ENCODE peak calls at places on chromosomes 2 and 18, in nine cellular contexts. B is spleen, V is fibroblast of villous mesenchyme, L is stomach, R is foreskin fibroblast, G is OCI-LY7, S is cardiac muscle cell, Y is fibroblast of lung, J is AG09309. Q is an unnamed sample.

GRCh38 chr2:79131687-79132086 is 11.4 kb downstream of the REG1A start:
- DNase-seq in J (no peak), Y (no peak), R (no peak), G (no peak), L (peak), V (no peak), B (no peak), S (no peak), Q (no peak)

GRCh38 chr2:21183726-21184125 is 60.0 kb downstream of the TDRD15 start:
- DNase-seq in S (no peak), B (no peak), G (no peak), V (no peak), R (no peak), L (no peak), Y (no peak), J (no peak), Q (no peak)

GRCh38 chr18:63949068-63949737 is at the start of gene HMSD:
- DNase-seq in V (peak), B (peak), R (no peak), G (no peak), J (no peak), S (peak), Y (peak), L (peak), Q (peak)

GRCh38 chr2:218829868-218830451 is 1.6 kb downstream of the PRKAG3 start:
- DNase-seq in L (no peak), J (no peak), S (no peak), R (no peak), B (peak), V (no peak), G (no peak), Y (no peak), Q (no peak)

GRCh38 chr2:150853258-150853657 is 365.8 kb upstream of the RND3 start:
- DNase-seq in G (no peak), B (no peak), S (no peak), L (no peak), R (no peak), J (no peak), Y (no peak), V (no peak), Q (no peak)

GRCh38 chr2:31287681-31288080 is 53.7 kb downstream of the EHD3 start:
- DNase-seq in Y (no peak), J (peak), S (peak), G (no peak), B (no peak), L (no peak), V (peak), R (no peak), Q (no peak)

GRCh38 chr2:14016289-14016955 is 616.1 kb upstream of the LRATD1 start:
- DNase-seq in L (peak), G (no peak), Y (peak), S (no peak), B (no peak), J (no peak), V (peak), R (no peak), Q (no peak)

GRCh38 chr2:209864716-209865295 is 93.2 kb downstream of the UNC80 start:
- DNase-seq in G (no peak), J (no peak), Y (no peak), R (no peak), V (no peak), B (no peak), L (no peak), S (no peak), Q (no peak)

GRCh38 chr2:30450025-30450424 is 3.0 kb downstream of the LCLAT1 start:
- DNase-seq in V (no peak), B (no peak), R (no peak), Y (no peak), J (no peak), L (no peak), S (no peak), G (no peak), Q (no peak)

GRCh38 chr2:185952098-185952497 is 213.5 kb downstream of the FSIP2 start:
- DNase-seq in B (no peak), J (no peak), S (no peak), R (no peak), L (no peak), G (no peak), Y (no peak), V (no peak), Q (no peak)

DNA sequence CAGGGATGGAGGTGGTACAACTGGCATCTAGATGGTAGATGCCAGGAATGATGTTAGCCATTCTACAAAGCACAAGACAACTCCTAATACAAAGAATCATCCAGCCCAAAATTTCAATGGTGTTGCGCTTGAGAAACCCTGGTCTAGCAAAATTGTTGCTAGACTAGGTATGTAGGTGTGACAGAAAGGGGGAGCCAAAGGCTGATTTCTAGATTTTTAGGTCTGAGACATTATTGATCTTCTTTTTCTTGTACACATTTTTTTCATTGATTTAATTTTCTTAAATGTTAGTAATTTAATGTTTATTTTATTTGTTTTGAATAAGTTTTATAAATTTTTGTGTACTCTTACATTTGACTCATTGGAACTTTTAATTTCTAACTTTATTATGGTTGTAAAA is 216.4 kb downstream of the FSIP2 start:
- DNase-seq in J (no peak), Y (no peak), V (no peak), S (no peak), B (no peak), L (no peak), G (no peak), R (no peak), Q (no peak)
- TF ChIP-seq CTCF in J (no peak), Y (no peak), V (no peak), S (no peak), B (no peak), L (no peak), G (no peak), R (no peak), Q (no peak)

GRCh38 chr2:106963156-106963555 is 77.2 kb upstream of the ST6GAL2 start:
- DNase-seq in L (no peak), J (no peak), B (no peak), R (no peak), Y (no peak), V (peak), S (peak), G (no peak), Q (no peak)

GRCh38 chr2:106960633-106961205 is 74.8 kb upstream of the ST6GAL2 start:
- DNase-seq in S (no peak), V (peak), G (no peak), Y (no peak), R (no peak), L (no peak), J (no peak), B (no peak), Q (no peak)

GRCh38 chr2:106959975-106960632 is 74.1 kb upstream of the ST6GAL2 start:
- DNase-seq in R (no peak), S (no peak), Y (no peak), B (no peak), G (no peak), J (no peak), V (no peak), L (no peak), Q (no peak)

GRCh38 chr2:106963893-106964292 is 77.9 kb upstream of the ST6GAL2 start:
- DNase-seq in L (no peak), S (no peak), V (no peak), G (no peak), B (no peak), J (no peak), R (no peak), Y (no peak), Q (no peak)

GRCh38 chr2:106961328-106961727 is 75.4 kb upstream of the ST6GAL2 start:
- DNase-seq in L (no peak), J (no peak), R (no peak), Y (no peak), B (no peak), G (no peak), S (no peak), V (no peak), Q (no peak)
- H3K4me3 ChIP-seq in L (no peak), J (no peak), R (no peak), Y (no peak), B (no peak), G (no peak), S (no peak), V (no peak), Q (no peak)

DNA sequence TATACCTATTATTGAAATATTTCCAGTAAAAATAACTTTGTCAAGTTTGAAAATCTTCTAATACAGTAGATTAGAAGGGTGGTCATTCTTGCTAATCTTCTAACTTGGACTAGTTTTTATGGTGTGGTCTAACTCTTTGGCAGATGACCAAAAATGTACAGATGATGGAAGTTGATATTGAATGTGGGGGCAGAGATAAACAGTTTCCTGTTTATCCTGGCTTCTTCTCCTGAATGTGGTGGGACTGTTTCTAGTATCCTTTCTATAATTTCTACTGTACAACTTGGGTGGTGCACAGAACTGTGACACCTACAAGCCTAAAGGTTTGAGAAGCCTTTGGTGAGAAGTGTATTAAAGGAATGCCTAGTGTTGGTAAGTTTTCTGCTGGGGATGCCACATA is 178.7 kb downstream of the PDE11A start:
- DNase-seq in L (no peak), Y (no peak), B (no peak), S (no peak), R (no peak), J (no peak), V (no peak), G (no peak), Q (no peak)
- TF ChIP-seq CTCF in L (no peak), Y (no peak), B (no peak), S (no peak), R (no peak), J (no peak), V (no peak), G (no peak), Q (no peak)

GRCh38 chr18:76589309-76589708 is 94.3 kb upstream of the ZNF516 start:
- DNase-seq in L (no peak), J (no peak), B (no peak), Y (no peak), V (no peak), R (no peak), G (no peak), S (no peak), Q (no peak)
- H3K4me3 ChIP-seq in L (no peak), J (no peak), B (peak), Y (peak), V (peak), R (peak), G (no peak), S (no peak), Q (no peak)

DNA sequence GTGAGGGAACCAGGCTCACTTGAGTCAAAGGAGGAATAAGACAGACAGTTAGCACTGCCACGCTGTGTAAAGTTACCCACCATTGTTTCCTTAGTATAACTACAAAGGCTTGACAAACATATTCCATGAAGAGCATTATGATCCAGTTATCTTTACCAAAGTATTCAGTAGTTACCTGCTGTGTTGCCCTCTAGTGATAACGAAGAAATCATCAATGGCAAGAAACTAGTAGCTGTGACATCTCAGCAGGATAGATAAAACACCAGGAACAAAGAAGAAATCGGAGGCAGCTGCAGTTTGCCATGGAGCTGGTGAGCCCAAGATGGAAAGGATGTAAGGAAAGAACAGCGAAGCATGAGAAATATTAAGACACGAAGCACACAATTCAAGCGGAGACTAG is 215.3 kb upstream of the FSHR start:
- DNase-seq in L (no peak), R (no peak), G (no peak), J (no peak), V (no peak), B (no peak), Y (no peak), S (no peak), Q (no peak)
- TF ChIP-seq CTCF in L (no peak), R (no peak), G (no peak), J (no peak), V (no peak), B (no peak), Y (no peak), S (no peak), Q (no peak)

DNA sequence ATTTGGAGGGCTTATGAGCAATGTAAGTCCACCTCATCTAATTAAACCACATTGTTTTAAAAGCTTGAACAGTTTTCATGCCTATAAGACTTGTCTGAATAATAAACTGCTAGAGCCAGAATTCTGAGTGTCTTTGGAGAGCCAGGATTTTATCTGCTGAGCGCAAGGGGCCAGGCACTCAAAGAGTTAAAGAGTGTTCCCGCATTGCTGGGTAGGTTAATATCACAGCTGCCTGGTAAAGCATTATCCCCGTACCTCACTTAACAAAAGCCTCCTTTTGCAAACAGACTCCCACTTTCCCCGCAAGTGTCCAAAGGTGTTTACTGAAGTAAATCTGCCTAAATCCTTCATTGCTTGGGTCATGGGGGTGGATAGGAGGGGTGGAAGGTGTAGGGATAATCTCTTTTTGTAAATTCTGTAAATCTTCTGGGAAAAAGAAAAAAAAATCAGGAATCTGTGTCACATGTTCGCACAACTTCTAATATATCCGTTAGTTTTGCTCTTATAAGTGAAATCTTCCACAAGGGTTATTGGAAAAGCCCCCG is 10.8 kb downstream of the ZEB2 start:
- DNase-seq in S (no peak), V (no peak), L (no peak), J (no peak), Y (peak), B (no peak), G (no peak), R (no peak), Q (no peak)
- H3K4me3 ChIP-seq in S (no peak), V (no peak), L (no peak), J (no peak), Y (peak), B (peak), G (no peak), R (peak), Q (no peak)

GRCh38 chr2:215830313-215830712 is 183.0 kb downstream of the MREG start:
- DNase-seq in S (peak), L (peak), J (no peak), G (no peak), B (no peak), Y (peak), V (peak), R (peak), Q (no peak)
- TF ChIP-seq CTCF in S (no peak), L (no peak), J (no peak), G (no peak), B (no peak), Y (peak), V (no peak), R (no peak), Q (no peak)

GRCh38 chr18:79508565-79509535 is 113.1 kb downstream of the NFATC1 start:
- DNase-seq in J (no peak), V (no peak), G (no peak), L (no peak), S (no peak), B (peak), R (no peak), Y (no peak), Q (no peak)
- H3K4me3 ChIP-seq in J (no peak), V (no peak), G (no peak), L (no peak), S (no peak), B (peak), R (no peak), Y (no peak), Q (no peak)

DNA sequence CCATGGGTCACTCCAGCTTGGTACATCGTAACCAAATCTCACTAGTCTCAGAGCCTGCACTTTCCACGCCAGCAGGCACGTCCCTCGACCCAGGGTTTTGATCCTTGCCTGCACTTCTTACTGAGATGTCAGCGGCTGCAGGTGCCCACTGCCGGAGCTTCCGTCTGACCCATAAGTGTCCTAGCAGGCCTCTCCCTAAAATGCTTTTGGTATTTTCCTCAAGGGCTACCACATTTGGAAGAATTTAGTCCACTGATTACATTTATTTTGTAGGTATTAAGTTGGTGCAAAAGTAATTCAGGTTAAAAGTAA is 175.0 kb upstream of the FBXO11 start:
- DNase-seq in G (no peak), J (no peak), B (no peak), S (no peak), R (no peak), V (no peak), L (no peak), Y (no peak), Q (no peak)
- TF ChIP-seq CTCF in G (no peak), J (no peak), B (no peak), S (no peak), R (no peak), V (no peak), L (no peak), Y (no peak), Q (no peak)

Q was measured in GM12865.